ENCODE peak calls at places on chromosomes 11 and 22, in ten cellular contexts. Y is foreskin fibroblast; F is naive thymus-derived CD4-positive, alpha-beta T cell; R is iPS-NIHi11; X is NCI-H1694 treated with DMSO at 0.1 percent for 48 hours; H is fibroblast of lung; Z is activated naive CD8-positive, alpha-beta T cell treated with anti-CD3 and anti-CD28 coated beads, Interleukin-2, amount 50 U/mL, for 24 hours; J is posterior cingulate gyrus; D is stimulated activated naive CD8-positive, alpha-beta T cell treated with anti-CD3 and anti-CD28 coated beads, Interleukin-15, Interleukin-2, amounts not matched to agents 100 U/mL and 50 U/mL, for 24 hours; M is NCI-H1105 treated with DMSO at 0.1 percent for 48 hours. B is an unnamed sample.

GRCh38 chr11:2387266-2387982 is 10.3 kb downstream of the CD81 start:
- DNase-seq in M (no peak), D (no peak), X (no peak), Y (peak), J (no peak), F (no peak), H (peak), Z (peak), R (no peak), B (no peak)

GRCh38 chr22:36409911-36410756 is 22.4 kb upstream of the MYH9 start:
- DNase-seq in H (peak), Y (peak), J (no peak), D (peak), X (no peak), Z (peak), R (peak), M (peak), F (peak), B (no peak)

GRCh38 chr22:39693943-39694500 is 123.5 kb downstream of the CACNA1I start:
- DNase-seq in Y (no peak), D (no peak), M (no peak), H (no peak), X (no peak), J (no peak), F (no peak), R (no peak), Z (no peak), B (no peak)

GRCh38 chr11:59040607-59041006 is 45.5 kb upstream of the GLYATL1B start:
- DNase-seq in M (no peak), D (no peak), Y (no peak), H (no peak), Z (no peak), X (no peak), J (no peak), F (no peak), R (no peak), B (no peak)

GRCh38 chr11:133903056-133903455 is 53.7 kb downstream of the IGSF9B start:
- DNase-seq in D (no peak), H (no peak), M (no peak), X (no peak), F (no peak), R (no peak), Y (no peak), Z (no peak), J (no peak), B (no peak)

GRCh38 chr22:24683671-24684070 is 80.7 kb downstream of the GGT1 start:
- DNase-seq in R (no peak), Y (peak), M (no peak), H (peak), X (no peak), D (no peak), J (no peak), Z (no peak), F (no peak), B (no peak)

GRCh38 chr11:92632510-92632909 is 336.9 kb upstream of the MTNR1B start:
- DNase-seq in R (no peak), X (no peak), F (no peak), J (no peak), M (no peak), Z (no peak), Y (no peak), H (no peak), D (no peak), B (no peak)

GRCh38 chr22:30424471-30425326 is 869 bp upstream of the MTFP1 start:
- DNase-seq in J (no peak), M (no peak), F (peak), R (no peak), Y (peak), Z (no peak), X (no peak), H (no peak), D (peak), B (no peak)

GRCh38 chr22:35021166-35021565 is 44.8 kb upstream of the ISX start:
- DNase-seq in M (peak), X (no peak), H (no peak), F (no peak), R (no peak), J (no peak), D (no peak), Z (no peak), Y (no peak), B (no peak)

GRCh38 chr22:30947163-30947820 is 21.3 kb downstream of the MORC2 start:
- DNase-seq in H (no peak), Y (no peak), X (no peak), M (peak), J (peak), R (no peak), F (no peak), Z (no peak), D (no peak), B (no peak)